ENCODE peak calls at places on chromosome 14, in ten cellular contexts. J, F, Y, E, Z, H, I, C, D and O are unnamed samples.
A peak's percentile ranks its signal among the peaks of the same experiment; 100 is the strongest.

GRCh38 chr14:23121401-23121800 is 2.3 kb upstream of the CEBPE start:
- DNase-seq in J (no peak), F (peak; percentile 84), Y (no peak), E (no peak), Z (peak; percentile 57), H (peak; percentile 67), I (peak; percentile 54), C (no peak), D (no peak), O (peak; percentile 62)

GRCh38 chr14:34181308-34181707 is 230.4 kb upstream of the EGLN3 start:
- DNase-seq in J (no peak), F (no peak), Y (no peak), E (no peak), Z (no peak), H (no peak), I (no peak), C (no peak), D (no peak), O (no peak)

GRCh38 chr14:76754586-76754985 is 6.7 kb upstream of the VASH1 start:
- DNase-seq in J (no peak), F (no peak), Y (no peak), E (no peak), Z (no peak), H (no peak), I (no peak), C (no peak), D (no peak), O (no peak)

GRCh38 chr14:74299061-74299545 is 3.6 kb downstream of the ABCD4 start:
- DNase-seq in J (no peak), F (peak; percentile 45), Y (no peak), E (no peak), Z (peak; percentile 34), H (no peak), I (no peak), C (no peak), D (no peak), O (peak; percentile 58)

GRCh38 chr14:34199585-34199984 is 248.7 kb upstream of the EGLN3 start:
- DNase-seq in J (no peak), F (no peak), Y (peak; percentile 30), E (no peak), Z (peak; percentile 46), H (no peak), I (peak; percentile 2), C (no peak), D (no peak), O (peak; percentile 99)

GRCh38 chr14:38404616-38405015 is 148.7 kb upstream of the CLEC14A start:
- DNase-seq in J (no peak), F (no peak), Y (no peak), E (no peak), Z (peak; percentile 66), H (no peak), I (peak; percentile 60), C (no peak), D (no peak), O (peak; percentile 28)

GRCh38 chr14:51609251-51609986 is 42.3 kb upstream of the FRMD6 start:
- DNase-seq in J (no peak), F (no peak), Y (no peak), E (no peak), Z (peak; percentile 43), H (peak; percentile 43), I (no peak), C (no peak), D (no peak), O (no peak)

GRCh38 chr14:44565968-44566367 is 58.9 kb upstream of the FSCB start:
- DNase-seq in J (no peak), F (no peak), Y (no peak), E (no peak), Z (no peak), H (no peak), I (no peak), C (no peak), D (no peak), O (no peak)

GRCh38 chr14:22474730-22475351 is 114.2 kb downstream of the DAD1 start:
- DNase-seq in J (no peak), F (no peak), Y (no peak), E (no peak), Z (peak; percentile 2), H (no peak), I (peak; percentile 27), C (no peak), D (no peak), O (peak; percentile 47)

GRCh38 chr14:74308695-74309094 is 6.0 kb upstream of the ABCD4 start:
- DNase-seq in J (no peak), F (no peak), Y (no peak), E (no peak), Z (no peak), H (no peak), I (no peak), C (no peak), D (no peak), O (no peak)

GRCh38 chr14:67674139-67674479 is 323 bp downstream of the VTI1B start:
- DNase-seq in J (peak; percentile 88), F (peak; percentile 49), Y (no peak), E (no peak), Z (peak; percentile 45), H (peak; percentile 71), I (peak; percentile 42), C (no peak), D (peak; percentile 74), O (peak; percentile 40)

GRCh38 chr14:43754838-43755237 is 752.2 kb downstream of the FSCB start:
- DNase-seq in J (peak; percentile 81), F (no peak), Y (no peak), E (no peak), Z (no peak), H (no peak), I (no peak), C (no peak), D (no peak), O (no peak)

GRCh38 chr14:36583242-36584166 is 1.1 kb upstream of the NKX2-8 start:
- DNase-seq in J (peak; percentile 57), F (no peak), Y (no peak), E (no peak), Z (no peak), H (no peak), I (no peak), C (no peak), D (no peak), O (no peak)

GRCh38 chr14:101627913-101628257 is 66.6 kb downstream of the DIO3 start:
- DNase-seq in J (no peak), F (no peak), Y (no peak), E (no peak), Z (no peak), H (no peak), I (no peak), C (no peak), D (no peak), O (no peak)
- H3K4me3 ChIP-seq in J (no peak overlapping the region), F (no peak overlapping the region), Y (no peak overlapping the region), E (no peak overlapping the region), Z (no peak overlapping the region), H (no peak overlapping the region), I (no peak overlapping the region), C (peak overlapping the region; percentile 18), D (no peak overlapping the region), O (no peak overlapping the region)

GRCh38 chr14:95339301-95339865 is 19.7 kb upstream of the CLMN start:
- DNase-seq in J (no peak), F (no peak), Y (no peak), E (no peak), Z (no peak), H (no peak), I (no peak), C (no peak), D (no peak), O (no peak)
- H3K4me3 ChIP-seq in J (no peak overlapping the region), F (no peak overlapping the region), Y (no peak overlapping the region), E (no peak overlapping the region), Z (no peak overlapping the region), H (no peak overlapping the region), I (no peak overlapping the region), C (no peak overlapping the region), D (no peak overlapping the region), O (no peak overlapping the region)

DNA sequence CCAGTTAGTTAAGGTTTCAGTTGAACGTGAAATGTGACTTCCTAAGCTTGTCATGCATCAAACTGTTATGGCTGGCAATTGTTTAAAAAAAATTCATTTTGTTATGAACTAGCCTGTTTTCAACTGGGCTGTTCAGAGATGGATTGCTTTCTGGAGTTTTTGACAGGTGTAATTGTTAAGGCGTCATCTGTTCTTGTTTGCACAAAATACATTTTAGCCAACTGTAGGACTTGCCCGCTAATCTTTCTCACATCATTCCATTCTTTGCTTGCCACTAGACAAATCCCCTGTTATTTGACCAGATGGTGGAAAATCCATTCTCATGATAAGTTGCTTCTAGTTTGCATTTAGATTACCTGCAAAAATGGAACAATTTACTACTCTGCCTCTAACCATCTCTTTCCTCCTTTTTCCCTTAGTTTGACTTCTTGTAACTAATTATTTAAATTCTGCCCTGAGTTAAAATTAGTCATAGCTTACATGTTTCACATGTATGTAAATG is 114.3 kb downstream of the NPAS3 start:
- DNase-seq in J (no peak), F (no peak), Y (no peak), E (no peak), Z (no peak), H (no peak), I (no peak), C (no peak), D (no peak), O (no peak)
- H3K4me3 ChIP-seq in J (no peak overlapping the region), F (no peak overlapping the region), Y (no peak overlapping the region), E (no peak overlapping the region), Z (no peak overlapping the region), H (no peak overlapping the region), I (no peak overlapping the region), C (no peak overlapping the region), D (no peak overlapping the region), O (no peak overlapping the region)

DNA sequence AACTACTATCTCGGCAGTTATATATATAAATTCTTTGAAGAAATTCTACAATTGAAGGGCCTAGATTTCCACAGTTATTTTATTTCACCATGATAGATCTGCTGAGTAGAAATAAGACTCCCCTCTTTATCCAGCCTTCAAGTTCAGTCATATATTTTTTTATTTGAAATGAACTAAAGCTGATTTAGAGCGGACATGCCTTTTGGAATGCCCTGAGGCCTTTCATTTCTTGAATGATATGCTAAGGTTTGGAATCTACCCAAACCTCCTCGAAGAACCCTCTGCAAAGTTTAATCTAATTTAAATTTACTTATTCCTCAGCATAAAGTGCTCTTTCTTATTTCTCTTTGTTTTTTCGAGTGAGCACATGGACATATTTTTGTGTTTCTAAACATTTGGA is 15.1 kb downstream of the SIX1 start:
- DNase-seq in J (no peak), F (no peak), Y (no peak), E (no peak), Z (no peak), H (no peak), I (no peak), C (no peak), D (no peak), O (no peak)
- H3K4me3 ChIP-seq in J (no peak overlapping the region), F (no peak overlapping the region), Y (no peak overlapping the region), E (no peak overlapping the region), Z (no peak overlapping the region), H (no peak overlapping the region), I (no peak overlapping the region), C (no peak overlapping the region), D (no peak overlapping the region), O (no peak overlapping the region)